ENCODE peak calls at places on chromosomes 13 and 19, in eight cellular contexts. M is AG04450; Y is uterus; I is Panc1; L is CD4-positive, alpha-beta T cell; W is smooth muscle cell of the brain vasculature; E is stimulated activated CD8-positive, alpha-beta memory T cell treated with anti-CD3 and anti-CD28 coated beads, Interleukin-7, amount 100 ng/mL, for 1 hour; F is activated naive CD4-positive, alpha-beta T cell treated with anti-CD3 and anti-CD28 coated beads, Interleukin-2, amount 10 ng/mL, durations not matched to agents 7 days and 5 days. H is an unnamed sample.

GRCh38 chr19:45872095-45872919 is 8.2 kb downstream of the FOXA3 start:
- DNase-seq in M (no peak), Y (no peak), I (no peak), L (no peak), W (no peak), E (no peak), F (no peak), H (no peak)

GRCh38 chr19:56765107-56765506 is 75.4 kb downstream of the PEG3 start:
- DNase-seq in M (no peak), Y (peak), I (no peak), L (no peak), W (no peak), E (no peak), F (peak), H (no peak)

GRCh38 chr13:30585748-30586262 is 31.9 kb upstream of the USPL1 start:
- DNase-seq in M (peak), Y (no peak), I (no peak), L (no peak), W (no peak), E (no peak), F (no peak), H (no peak)

GRCh38 chr13:88857256-88857655 is 1186.1 kb downstream of the SLITRK5 start:
- DNase-seq in M (no peak), Y (no peak), I (no peak), L (no peak), W (no peak), E (no peak), F (no peak), H (no peak)

GRCh38 chr19:4967738-4968461 is 1.0 kb upstream of the KDM4B start:
- DNase-seq in M (no peak), Y (no peak), I (no peak), L (no peak), W (no peak), E (no peak), F (no peak), H (no peak)

GRCh38 chr19:45100202-45100600 is 7.2 kb downstream of the PPP1R37 start:
- DNase-seq in M (no peak), Y (no peak), I (no peak), L (no peak), W (no peak), E (no peak), F (no peak), H (no peak)

GRCh38 chr13:36606060-36606459 is 67.8 kb upstream of the SERTM1 start:
- DNase-seq in M (no peak), Y (no peak), I (no peak), L (no peak), W (no peak), E (no peak), F (no peak), H (no peak)

GRCh38 chr13:24631922-24632321 is 48.3 kb upstream of the ATP12A start:
- DNase-seq in M (no peak), Y (no peak), I (no peak), L (no peak), W (no peak), E (no peak), F (no peak), H (no peak)

GRCh38 chr19:50932018-50932689 is 20.7 kb downstream of the KLK5 start:
- DNase-seq in M (no peak), Y (no peak), I (no peak), L (no peak), W (no peak), E (no peak), F (no peak), H (no peak)

GRCh38 chr19:55212447-55212846 is 3.1 kb upstream of the PTPRH start:
- DNase-seq in M (no peak), Y (no peak), I (no peak), L (no peak), W (no peak), E (no peak), F (peak), H (no peak)

GRCh38 chr19:35513975-35514809 is 743 bp upstream of the DMKN start:
- DNase-seq in M (no peak), Y (no peak), I (no peak), L (no peak), W (no peak), E (no peak), F (no peak), H (no peak)

GRCh38 chr13:34162545-34162936 is 344.6 kb downstream of the RFC3 start:
- DNase-seq in M (no peak), Y (no peak), I (no peak), L (no peak), W (no peak), E (no peak), F (no peak), H (peak)

GRCh38 chr13:77846173-77846572 is 72.5 kb downstream of the EDNRB start:
- DNase-seq in M (no peak), Y (no peak), I (no peak), L (no peak), W (no peak), E (no peak), F (no peak), H (no peak)

GRCh38 chr13:97938701-97939475 is 14.6 kb upstream of the IPO5 start:
- DNase-seq in M (no peak), Y (no peak), I (no peak), L (no peak), W (no peak), E (no peak), F (no peak), H (no peak)

GRCh38 chr13:38452656-38453055 is 103.0 kb downstream of the UFM1 start:
- DNase-seq in M (no peak), Y (no peak), I (no peak), L (no peak), W (no peak), E (no peak), F (no peak), H (no peak)

GRCh38 chr13:37747071-37747612 is 122.4 kb downstream of the TRPC4 start:
- DNase-seq in M (peak), Y (no peak), I (no peak), L (no peak), W (peak), E (no peak), F (no peak), H (peak)

GRCh38 chr13:93216122-93216521 is 10.5 kb upstream of the GPC6 start:
- DNase-seq in M (no peak), Y (no peak), I (no peak), L (no peak), W (no peak), E (no peak), F (no peak), H (no peak)

GRCh38 chr19:48102870-48103751 is 7.5 kb downstream of the PLA2G4C start:
- DNase-seq in M (no peak), Y (no peak), I (no peak), L (no peak), W (no peak), E (no peak), F (peak), H (no peak)

GRCh38 chr13:35469781-35470380 is 6.6 kb downstream of the MAB21L1 start:
- DNase-seq in M (no peak), Y (no peak), I (no peak), L (no peak), W (no peak), E (no peak), F (no peak), H (no peak)

GRCh38 chr13:20411638-20412342 is 113.9 kb downstream of the CRYL1 start:
- DNase-seq in M (no peak), Y (no peak), I (no peak), L (peak), W (no peak), E (no peak), F (peak), H (no peak)

GRCh38 chr19:3725640-3726310 is 17.6 kb downstream of the TJP3 start:
- DNase-seq in M (no peak), Y (no peak), I (no peak), L (no peak), W (peak), E (no peak), F (no peak), H (no peak)

GRCh38 chr19:5719274-5719960 is 529 bp downstream of the LONP1 start:
- DNase-seq in M (no peak), Y (no peak), I (no peak), L (no peak), W (no peak), E (no peak), F (peak), H (no peak)

GRCh38 chr19:8017808-8018207 is 12.4 kb upstream of the ELAVL1 start:
- DNase-seq in M (no peak), Y (no peak), I (no peak), L (no peak), W (no peak), E (no peak), F (peak), H (no peak)

GRCh38 chr13:98371624-98372023 is 194.6 kb upstream of the RNF113B start:
- DNase-seq in M (no peak), Y (no peak), I (no peak), L (no peak), W (no peak), E (no peak), F (no peak), H (no peak)

GRCh38 chr19:41373993-41374392 is 2.3 kb upstream of the TMEM91 start:
- DNase-seq in M (peak), Y (peak), I (no peak), L (no peak), W (peak), E (no peak), F (no peak), H (peak)

GRCh38 chr13:33139186-33139585 is 123.0 kb downstream of the KL start:
- DNase-seq in M (no peak), Y (peak), I (no peak), L (no peak), W (no peak), E (no peak), F (no peak), H (no peak)

GRCh38 chr19:6204866-6205723 is 69.6 kb downstream of the ACSBG2 start:
- DNase-seq in M (no peak), Y (no peak), I (no peak), L (no peak), W (no peak), E (no peak), F (no peak), H (no peak)

GRCh38 chr13:91216928-91217700 is 130.4 kb upstream of the MIR17HG start:
- DNase-seq in M (no peak), Y (no peak), I (no peak), L (no peak), W (no peak), E (no peak), F (no peak), H (no peak)

GRCh38 chr19:29610213-29610573 is 4.1 kb downstream of the POP4 start:
- DNase-seq in M (no peak), Y (no peak), I (no peak), L (no peak), W (no peak), E (no peak), F (no peak), H (no peak)

GRCh38 chr13:50200988-50201387 is 185.7 kb downstream of the KCNRG start:
- DNase-seq in M (no peak), Y (no peak), I (no peak), L (no peak), W (no peak), E (no peak), F (no peak), H (no peak)

GRCh38 chr13:111178417-111178816 is 63.3 kb downstream of the ARHGEF7 start:
- DNase-seq in M (no peak), Y (no peak), I (no peak), L (no peak), W (no peak), E (no peak), F (no peak), H (no peak)

GRCh38 chr19:53037101-53038097 is 7.1 kb upstream of the ERVV-2 start:
- DNase-seq in M (no peak), Y (no peak), I (no peak), L (no peak), W (peak), E (no peak), F (peak), H (no peak)

GRCh38 chr19:32652893-32653625 is 21.9 kb downstream of the ANKRD27 start:
- DNase-seq in M (peak), Y (peak), I (no peak), L (no peak), W (no peak), E (no peak), F (no peak), H (peak)

GRCh38 chr13:63161219-63161618 is 1745.6 kb upstream of the PCDH20 start:
- DNase-seq in M (no peak), Y (no peak), I (no peak), L (no peak), W (no peak), E (no peak), F (no peak), H (no peak)

GRCh38 chr13:106440846-106441245 is 94.6 kb downstream of the EFNB2 start:
- DNase-seq in M (no peak), Y (no peak), I (no peak), L (no peak), W (no peak), E (no peak), F (no peak), H (no peak)

GRCh38 chr19:728011-728410 is 19.3 kb downstream of the PALM start:
- DNase-seq in M (no peak), Y (peak), I (no peak), L (no peak), W (no peak), E (no peak), F (no peak), H (no peak)

GRCh38 chr13:37617162-37617561 is 18.6 kb upstream of the POSTN start:
- DNase-seq in M (no peak), Y (no peak), I (no peak), L (no peak), W (no peak), E (no peak), F (no peak), H (peak)

GRCh38 chr13:112256716-112257497 is 119.2 kb upstream of the SPACA7 start:
- DNase-seq in M (no peak), Y (no peak), I (no peak), L (no peak), W (no peak), E (no peak), F (no peak), H (no peak)